ENCODE peak calls at places on chromosomes 5 and 9, in four cellular contexts. J, R, H and A are unnamed samples.

GRCh38 chr9:109039539-109039938 is 26.2 kb upstream of the CTNNAL1 start:
- DNase-seq in J (no peak), R (no peak), H (no peak), A (no peak)

GRCh38 chr5:149403923-149404745 is 25.0 kb upstream of the IL17B start:
- DNase-seq in J (peak), R (no peak), H (no peak), A (peak)

GRCh38 chr9:136546697-136547481 is 1.0 kb upstream of the NOTCH1 start:
- DNase-seq in J (peak), R (peak), H (no peak), A (peak)

GRCh38 chr9:87350915-87351314 is 146.8 kb upstream of the DAPK1 start:
- DNase-seq in J (no peak), R (no peak), H (no peak), A (no peak)

GRCh38 chr9:86955003-86955402 is 7.7 kb upstream of the GAS1 start:
- DNase-seq in J (no peak), R (no peak), H (no peak), A (no peak)

GRCh38 chr5:10304932-10305331 is 2.8 kb downstream of the CMBL start:
- DNase-seq in J (no peak), R (no peak), H (no peak), A (peak)

GRCh38 chr5:87099967-87100366 is 167.7 kb upstream of the RASA1 start:
- DNase-seq in J (no peak), R (no peak), H (no peak), A (no peak)

GRCh38 chr9:21415492-21416267 is 6.8 kb downstream of the IFNA8 start:
- DNase-seq in J (no peak), R (no peak), H (no peak), A (no peak)

GRCh38 chr5:68304421-68305052 is 89.0 kb downstream of the PIK3R1 start:
- DNase-seq in J (no peak), R (no peak), H (no peak), A (no peak)

GRCh38 chr9:78031271-78031825 is at the start of gene GNAQ:
- DNase-seq in J (peak), R (no peak), H (no peak), A (no peak)

GRCh38 chr5:81854915-81855314 is 104.0 kb upstream of the SSBP2 start:
- DNase-seq in J (no peak), R (no peak), H (no peak), A (no peak)

GRCh38 chr5:87074934-87075541 is 192.6 kb upstream of the RASA1 start:
- DNase-seq in J (no peak), R (no peak), H (no peak), A (peak)

GRCh38 chr5:82050955-82051354 is 79.1 kb downstream of the ATG10 start:
- DNase-seq in J (no peak), R (no peak), H (no peak), A (no peak)

GRCh38 chr5:107103522-107103921 is 567.2 kb downstream of the EFNA5 start:
- DNase-seq in J (no peak), R (no peak), H (no peak), A (no peak)

GRCh38 chr9:456365-456764 is 241.7 kb downstream of the DOCK8 start:
- DNase-seq in J (no peak), R (no peak), H (no peak), A (no peak)

GRCh38 chr9:132124800-132125199 is 37.1 kb upstream of the NTNG2 start:
- DNase-seq in J (no peak), R (no peak), H (no peak), A (no peak)

GRCh38 chr5:76813982-76814562 is 4.8 kb upstream of the F2RL1 start:
- DNase-seq in J (peak), R (no peak), H (no peak), A (peak)

GRCh38 chr9:113998529-113999255 is 79.4 kb downstream of the AMBP start:
- DNase-seq in J (peak), R (peak), H (no peak), A (peak)

GRCh38 chr9:109206670-109207069 is 39.6 kb upstream of the FRRS1L start:
- DNase-seq in J (no peak), R (peak), H (peak), A (peak)

GRCh38 chr5:107068782-107069181 is 602.0 kb downstream of the EFNA5 start:
- DNase-seq in J (no peak), R (no peak), H (no peak), A (no peak)

GRCh38 chr5:61637566-61637965 is 305.5 kb downstream of the ZSWIM6 start:
- DNase-seq in J (no peak), R (peak), H (no peak), A (peak)

GRCh38 chr9:107127608-107128007 is 155.5 kb upstream of the RAD23B start:
- DNase-seq in J (no peak), R (no peak), H (no peak), A (peak)

GRCh38 chr9:18981471-18982245 is 51.4 kb downstream of the SAXO1 start:
- DNase-seq in J (no peak), R (no peak), H (no peak), A (no peak)

GRCh38 chr9:16062542-16063240 is 509.8 kb downstream of the CCDC171 start:
- DNase-seq in J (peak), R (no peak), H (no peak), A (no peak)

GRCh38 chr5:173578947-173579615 is 37.4 kb downstream of the BOD1 start:
- DNase-seq in J (no peak), R (no peak), H (no peak), A (no peak)

GRCh38 chr5:160685695-160686094 is 166.3 kb downstream of the ATP10B start:
- DNase-seq in J (no peak), R (no peak), H (no peak), A (peak)

GRCh38 chr9:114271556-114272510 is 51.1 kb upstream of the ORM1 start:
- DNase-seq in J (peak), R (peak), H (no peak), A (peak)

GRCh38 chr5:52989781-52990530 is 804 bp downstream of the ITGA2 start:
- DNase-seq in J (peak), R (peak), H (no peak), A (peak)

GRCh38 chr9:91063471-91063870 is 261.9 kb downstream of the SYK start:
- DNase-seq in J (no peak), R (no peak), H (no peak), A (no peak)

GRCh38 chr9:36110434-36110833 is 26.1 kb upstream of the GLIPR2 start:
- DNase-seq in J (no peak), R (no peak), H (no peak), A (peak)

GRCh38 chr5:66881475-66882161 is 285.4 kb downstream of the MAST4 start:
- DNase-seq in J (peak), R (no peak), H (no peak), A (no peak)

GRCh38 chr5:88691945-88692868 is 190.8 kb downstream of the MEF2C start:
- DNase-seq in J (no peak), R (peak), H (no peak), A (peak)

GRCh38 chr5:111954516-111955337 is 197.7 kb upstream of the NREP start:
- DNase-seq in J (peak), R (no peak), H (no peak), A (no peak)

GRCh38 chr9:133042676-133043075 is 11.9 kb downstream of the GTF3C5 start:
- DNase-seq in J (no peak), R (no peak), H (no peak), A (no peak)

GRCh38 chr5:73274121-73274520 is 101.1 kb downstream of the TMEM174 start:
- DNase-seq in J (no peak), R (no peak), H (no peak), A (no peak)

GRCh38 chr5:167952278-167952990 is 339.0 kb upstream of the WWC1 start:
- DNase-seq in J (no peak), R (peak), H (no peak), A (peak)

GRCh38 chr9:120711354-120711753 is 2.9 kb downstream of the MEGF9 start:
- DNase-seq in J (no peak), R (no peak), H (no peak), A (no peak)

GRCh38 chr9:16139781-16140180 is 586.9 kb downstream of the CCDC171 start:
- DNase-seq in J (no peak), R (no peak), H (no peak), A (no peak)

GRCh38 chr5:169020102-169020501 is 280.8 kb downstream of the SLIT3 start:
- DNase-seq in J (no peak), R (no peak), H (no peak), A (peak)

GRCh38 chr9:38006981-38007380 is 62.0 kb downstream of the SHB start:
- DNase-seq in J (no peak), R (no peak), H (no peak), A (no peak)

DNA sequence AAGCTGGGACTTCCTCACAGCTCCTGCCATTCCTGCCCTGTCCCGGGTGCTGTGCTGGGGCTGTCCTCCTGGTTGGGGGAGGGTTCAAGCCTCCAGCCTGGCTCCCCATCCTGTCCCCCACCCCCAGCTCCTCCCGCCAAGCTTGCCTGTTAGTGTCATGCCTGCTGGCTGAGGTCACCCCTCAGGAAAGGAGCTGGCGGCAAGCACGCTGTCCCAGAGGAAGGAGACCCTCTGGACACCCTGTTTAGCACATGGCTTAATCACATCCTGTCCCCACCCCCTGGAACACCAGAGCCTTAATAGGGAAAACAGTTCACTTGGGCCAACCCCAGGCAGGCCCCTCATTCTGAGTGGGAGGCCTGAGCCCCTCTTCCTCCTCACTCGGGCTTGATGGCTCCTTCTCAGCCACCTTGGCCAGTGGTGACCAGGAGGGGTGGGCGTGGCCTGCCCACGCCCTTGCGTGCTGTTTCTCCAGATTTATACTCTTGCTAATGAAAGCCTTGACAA is 9.2 kb upstream of the PHYHD1 start:
- DNase-seq in J (peak), R (peak), H (peak), A (peak)
- H2BK5ac ChIP-seq in J (peak), R (no peak), H (peak), A (peak)

GRCh38 chr9:130720762-130721161 is 27.2 kb downstream of the EXOSC2 start:
- DNase-seq in J (no peak), R (no peak), H (no peak), A (no peak)
- H2BK120ac ChIP-seq in J (no peak), R (no peak), H (no peak), A (no peak)

DNA sequence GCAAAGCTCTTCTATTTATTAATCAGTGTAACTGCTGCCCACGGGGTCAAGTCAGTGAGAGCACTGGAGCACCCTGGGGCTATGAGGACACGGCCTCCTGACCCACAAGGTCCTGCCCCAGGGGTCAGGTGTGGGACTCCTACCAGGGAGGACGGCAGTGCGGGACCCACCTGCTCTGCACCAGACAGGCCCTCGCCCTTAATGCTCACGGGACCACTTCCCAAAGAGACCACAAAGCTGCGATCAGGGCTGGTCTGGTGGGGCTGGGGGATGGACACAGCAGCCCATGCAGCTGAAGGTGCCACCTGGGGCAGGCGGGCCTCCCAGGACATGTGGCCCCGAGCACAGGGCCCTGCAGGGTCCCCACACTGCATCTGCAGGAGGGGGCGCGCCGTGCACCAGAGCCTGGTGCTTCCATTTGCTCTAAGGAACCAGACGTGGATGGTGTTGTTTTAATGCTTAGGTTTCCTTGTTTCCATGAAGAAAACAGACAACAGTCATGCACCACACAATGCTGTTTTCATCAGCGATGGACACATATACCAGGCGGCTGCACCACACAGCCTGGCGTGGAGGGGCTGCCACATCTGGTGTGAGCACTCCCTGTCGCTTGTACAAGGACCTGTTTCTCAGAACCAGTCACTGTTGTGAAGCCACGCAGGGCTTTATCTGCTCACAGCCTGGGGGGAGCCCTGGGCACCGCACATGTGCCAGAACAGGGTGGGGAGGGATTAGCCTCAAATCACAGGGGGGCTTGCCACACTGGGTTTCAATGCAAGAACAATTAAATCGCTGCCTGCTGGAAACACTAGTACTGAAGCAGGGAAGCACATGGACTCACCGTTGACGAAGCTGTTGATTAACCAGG is 22.6 kb downstream of the CLPTM1L start:
- DNase-seq in J (no peak), R (peak), H (no peak), A (no peak)
- H4K5ac ChIP-seq in J (no peak), R (no peak), H (no peak), A (no peak)

DNA sequence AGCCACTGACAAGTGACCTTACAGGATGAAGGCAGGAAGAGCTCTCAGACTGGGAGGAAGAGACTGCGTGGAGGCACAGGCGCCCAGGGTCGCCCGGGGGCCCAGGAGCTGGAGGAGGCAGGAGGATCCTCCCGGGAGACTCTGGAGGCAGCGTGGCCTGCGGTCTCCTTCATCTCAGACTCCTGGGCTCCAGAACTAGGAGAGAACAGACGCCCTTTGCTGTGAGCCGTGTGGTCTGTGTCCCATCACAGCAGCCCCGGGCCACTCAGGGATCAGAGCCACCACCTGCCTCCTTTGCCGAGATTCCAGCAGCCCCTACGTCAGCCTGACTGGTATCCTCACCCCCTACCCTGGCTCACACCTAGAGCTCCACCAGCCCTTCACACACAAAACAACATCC is 45.2 kb downstream of the SLC12A7 start:
- DNase-seq in J (no peak), R (no peak), H (no peak), A (no peak)
- H2BK5ac ChIP-seq in J (no peak), R (no peak), H (no peak), A (no peak)

DNA sequence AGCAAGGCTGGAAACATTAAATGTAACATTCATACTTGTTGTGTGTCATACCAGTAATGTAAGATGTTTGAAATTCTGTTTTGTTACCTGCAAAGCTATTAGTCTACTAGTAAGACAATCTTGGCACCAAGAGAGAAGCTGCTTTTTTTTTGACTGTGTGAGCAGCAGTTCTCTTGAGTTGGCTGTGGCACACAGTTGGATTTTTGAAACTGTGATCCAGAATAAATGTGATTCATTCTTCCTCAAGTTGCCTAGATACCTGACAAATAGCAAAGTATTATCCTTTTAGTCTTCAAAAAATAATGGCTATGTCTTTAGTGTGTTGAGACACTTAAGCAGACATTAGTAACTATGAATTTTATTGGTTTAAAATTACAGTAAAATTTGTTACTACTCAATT is 57.2 kb upstream of the HAPLN1 start:
- DNase-seq in J (no peak), R (no peak), H (no peak), A (no peak)
- H2BK120ac ChIP-seq in J (no peak), R (no peak), H (no peak), A (no peak)

GRCh38 chr9:3136999-3137675 is 293.2 kb upstream of the PUM3 start:
- DNase-seq in J (no peak), R (no peak), H (no peak), A (no peak)
- H4K5ac ChIP-seq in J (no peak), R (no peak), H (no peak), A (no peak)